ENCODE peak calls at places on chromosomes 2 and 18, in nine cellular contexts. L is IMR-90, S is GM10248, Y is GM12865, F is K562, T is psoas muscle, E is OCI-LY7, R is GM20000, X is cardiac fibroblast. N is an unnamed sample.

GRCh38 chr2:68726608-68727367 is 7.8 kb upstream of the ARHGAP25 start:
- DNase-seq in R (peak), S (peak), X (no peak), Y (peak), F (no peak), E (peak), T (no peak), L (no peak), N (peak)

GRCh38 chr2:237878321-237879057 is 19.1 kb downstream of the RAMP1 start:
- DNase-seq in F (no peak), X (no peak), S (no peak), Y (no peak), L (no peak), T (peak), R (no peak), E (no peak), N (no peak)

GRCh38 chr2:216205486-216205885 is 96.3 kb downstream of the XRCC5 start:
- DNase-seq in S (no peak), X (no peak), E (no peak), Y (no peak), R (no peak), L (no peak), T (no peak), F (no peak), N (no peak)

GRCh38 chr2:73952499-73953446 is 26.1 kb downstream of the DGUOK start:
- DNase-seq in X (peak), T (no peak), R (no peak), Y (no peak), L (peak), F (no peak), S (no peak), E (no peak), N (no peak)

GRCh38 chr2:10145519-10146357 is 23.2 kb downstream of the RRM2 start:
- DNase-seq in T (no peak), S (no peak), X (no peak), F (no peak), L (no peak), R (no peak), E (no peak), Y (no peak), N (no peak)

GRCh38 chr2:106020821-106021316 is 173.2 kb downstream of the UXS1 start:
- DNase-seq in X (no peak), T (no peak), Y (no peak), F (no peak), E (no peak), L (no peak), R (no peak), S (no peak), N (no peak)

GRCh38 chr18:78875268-78875997 is 104.2 kb upstream of the SALL3 start:
- DNase-seq in X (peak), R (peak), S (peak), T (no peak), L (no peak), F (peak), E (peak), Y (peak), N (no peak)

GRCh38 chr2:112708968-112709367 is 11.9 kb upstream of the NT5DC4 start:
- DNase-seq in E (no peak), Y (peak), F (no peak), R (no peak), X (no peak), S (no peak), L (no peak), T (no peak), N (no peak)

GRCh38 chr2:216626875-216627245 is 6.4 kb upstream of the IGFBP2 start:
- DNase-seq in L (no peak), X (no peak), S (no peak), T (no peak), Y (no peak), F (no peak), R (no peak), E (no peak), N (no peak)

GRCh38 chr2:53964237-53964952 is 6.4 kb downstream of the PSME4 start:
- DNase-seq in E (no peak), X (peak), Y (peak), T (no peak), L (no peak), S (no peak), R (no peak), F (no peak), N (no peak)

GRCh38 chr2:119012345-119013301 is 70.6 kb downstream of the MARCO start:
- DNase-seq in E (no peak), X (no peak), R (no peak), S (no peak), L (no peak), F (no peak), T (no peak), Y (no peak), N (no peak)

GRCh38 chr2:42859006-42859552 is 66.7 kb upstream of the HAAO start:
- DNase-seq in L (peak), T (no peak), Y (peak), S (peak), E (peak), F (peak), R (peak), X (peak), N (peak)

GRCh38 chr2:78984386-78984785 is 41.1 kb upstream of the REG3G start:
- DNase-seq in R (no peak), T (no peak), L (no peak), S (no peak), E (no peak), F (no peak), Y (no peak), X (no peak), N (no peak)

GRCh38 chr2:52144588-52144987 is 1112.7 kb upstream of the NRXN1 start:
- DNase-seq in L (peak), R (no peak), F (no peak), E (no peak), Y (no peak), X (peak), S (no peak), T (no peak), N (no peak)

DNA sequence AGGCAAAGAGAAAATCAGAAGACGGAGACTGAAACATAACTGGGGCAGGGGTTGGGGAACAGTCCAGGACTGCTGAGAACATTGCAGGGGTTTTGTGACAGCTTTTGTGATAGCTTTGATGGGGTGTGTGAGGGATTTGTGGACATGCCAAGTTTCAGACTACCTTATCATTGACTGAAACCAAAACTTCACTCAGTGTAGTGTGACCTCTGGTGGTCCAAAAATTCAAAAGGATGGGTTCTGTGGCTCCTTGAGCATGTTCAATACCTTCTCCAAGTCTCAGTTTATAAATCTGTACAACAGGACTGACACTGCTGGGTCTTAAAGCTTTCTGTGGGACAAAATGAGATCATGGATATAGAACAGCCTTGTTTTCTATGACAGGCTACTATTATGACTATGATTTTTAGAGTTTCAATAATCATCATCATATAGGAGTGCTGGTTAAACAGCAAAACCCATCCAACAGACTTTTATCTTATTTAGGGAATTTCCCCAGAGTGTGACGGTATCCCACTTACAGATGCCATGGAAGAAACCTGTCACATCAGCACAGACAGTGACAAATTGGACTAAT is 259.2 kb upstream of the SLC14A2 start:
- DNase-seq in Y (peak), F (no peak), L (no peak), X (no peak), R (peak), S (no peak), T (no peak), E (no peak), N (no peak)
- TF ChIP-seq CTCF in Y (no peak), F (no peak), L (no peak), X (no peak), R (no peak), S (no peak), T (no peak), E (no peak), N (peak)

DNA sequence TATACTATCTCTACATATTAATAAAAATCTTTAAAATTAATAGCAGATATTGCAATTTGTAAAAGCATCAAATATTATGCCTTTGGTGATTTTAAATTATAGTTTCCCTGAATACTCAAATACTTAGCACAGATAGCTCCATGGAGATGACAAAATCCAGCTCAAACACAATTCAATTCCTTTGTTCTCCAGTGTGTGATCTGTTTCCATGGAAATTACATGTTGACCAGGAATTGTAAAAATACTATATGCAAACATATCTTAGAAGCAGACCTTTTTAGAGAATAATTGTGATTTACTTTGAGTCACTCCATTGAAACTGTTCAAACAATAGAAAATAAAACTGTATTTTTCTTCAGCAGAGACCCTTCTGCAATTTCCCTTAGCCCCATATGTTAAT is 68.3 kb downstream of the FAM161A start:
- DNase-seq in X (no peak), L (no peak), F (no peak), T (no peak), Y (no peak), R (no peak), S (no peak), E (no peak), N (no peak)
- TF ChIP-seq CTCF in X (no peak), L (no peak), F (no peak), T (no peak), Y (no peak), R (no peak), S (no peak), E (no peak), N (no peak)

GRCh38 chr2:40240067-40240466 is 211.8 kb downstream of the SLC8A1 start:
- DNase-seq in R (no peak), F (no peak), Y (no peak), S (no peak), L (peak), T (peak), E (no peak), X (peak), N (no peak)

GRCh38 chr2:40242315-40242714 is 209.6 kb downstream of the SLC8A1 start:
- DNase-seq in L (no peak), F (no peak), E (no peak), T (no peak), Y (no peak), R (no peak), S (no peak), X (no peak), N (no peak)

GRCh38 chr2:40243581-40243980 is 208.3 kb downstream of the SLC8A1 start:
- DNase-seq in E (no peak), R (no peak), S (no peak), Y (no peak), L (peak), X (peak), F (no peak), T (no peak), N (no peak)

GRCh38 chr2:40248294-40248693 is 203.6 kb downstream of the SLC8A1 start:
- DNase-seq in F (no peak), X (no peak), T (no peak), R (no peak), Y (no peak), E (no peak), S (no peak), L (no peak), N (no peak)

GRCh38 chr2:40244251-40245010 is 207.5 kb downstream of the SLC8A1 start:
- DNase-seq in Y (peak), X (peak), R (peak), F (no peak), S (peak), E (peak), L (peak), T (peak), N (peak)
- TF ChIP-seq CTCF in Y (peak), X (peak), R (peak), F (no peak), S (peak), E (peak), L (peak), T (peak), N (peak)

DNA sequence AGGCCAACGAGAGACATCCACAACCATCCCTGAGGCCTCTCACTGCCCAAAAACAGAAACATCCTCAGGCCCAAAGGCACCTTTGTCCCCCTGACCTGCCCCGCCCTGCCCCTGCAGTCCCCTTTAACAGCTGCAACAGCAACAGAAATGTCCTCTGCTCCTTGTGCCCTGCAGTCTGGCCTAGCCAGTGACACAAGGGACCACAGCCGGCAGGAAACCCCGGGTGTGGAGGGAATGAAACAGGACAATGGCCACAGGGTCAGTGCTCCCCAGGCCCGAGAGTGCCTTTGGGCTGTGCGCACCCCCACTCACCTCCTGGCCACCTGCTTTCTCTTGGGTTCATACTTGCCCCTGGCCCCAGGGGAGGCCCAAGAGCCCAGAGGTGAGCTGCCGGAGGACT is 35.6 kb downstream of the SNED1 start:
- DNase-seq in Y (no peak), R (no peak), F (no peak), X (no peak), L (no peak), T (no peak), E (no peak), S (peak), N (peak)
- TF ChIP-seq CTCF in Y (no peak), R (no peak), F (no peak), X (no peak), L (no peak), T (no peak), E (no peak), S (no peak), N (no peak)

DNA sequence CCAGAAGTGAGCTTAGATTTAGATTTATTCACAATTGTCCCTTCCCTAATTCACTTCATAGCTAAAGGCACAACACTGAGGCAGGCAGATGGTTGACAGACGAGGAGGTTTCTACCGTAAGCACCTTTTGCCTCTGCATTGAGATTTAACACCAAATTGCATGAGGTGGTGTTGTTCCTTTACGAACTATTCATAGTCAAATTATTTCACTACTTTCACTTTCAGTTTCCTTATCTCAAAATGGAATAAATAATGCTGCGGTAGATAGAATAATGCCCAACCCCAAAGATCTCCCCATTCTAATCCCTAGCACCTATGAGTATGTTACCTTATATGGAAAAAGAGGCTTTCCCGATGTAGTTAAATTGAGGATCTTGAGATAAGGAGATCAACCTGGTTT is 58.9 kb upstream of the LINC00305 start:
- DNase-seq in R (no peak), E (no peak), S (no peak), F (no peak), Y (no peak), X (no peak), L (no peak), T (no peak), N (no peak)
- TF ChIP-seq CTCF in R (no peak), E (no peak), S (no peak), F (no peak), Y (no peak), X (no peak), L (no peak), T (no peak), N (no peak)

N was measured in GM13977.